ENCODE peak calls at places on chromosomes 1 and 21, in four cellular contexts. One of them, this sample, is unnamed.

GRCh38 chr1:43549921-43550597 is 19.4 kb downstream of the PTPRF start:
- DNase-seq in H1: peak
- DNase-seq in GM12878: no peak
- DNase-seq in HepG2: no peak
- DNase-seq in this sample: peak

GRCh38 chr1:67668660-67669059 is 16.3 kb upstream of the GADD45A start:
- DNase-seq in H1: no peak
- DNase-seq in GM12878: no peak
- DNase-seq in HepG2: no peak
- DNase-seq in this sample: no peak

GRCh38 chr1:234546890-234547788 is 62.8 kb downstream of the IRF2BP2 start:
- DNase-seq in GM12878: no peak
- DNase-seq in H1: no peak
- DNase-seq in HepG2: no peak
- DNase-seq in this sample: no peak

GRCh38 chr1:11650331-11650991 is 3.8 kb downstream of the FBXO2 start:
- DNase-seq in GM12878: no peak
- DNase-seq in H1: no peak
- DNase-seq in HepG2: no peak
- DNase-seq in this sample: peak

GRCh38 chr1:221543529-221544120 is 198.3 kb downstream of the DUSP10 start:
- DNase-seq in HepG2: no peak
- DNase-seq in H1: no peak
- DNase-seq in GM12878: no peak
- DNase-seq in this sample: peak

GRCh38 chr1:232380131-232380530 is 249.8 kb downstream of the SIPA1L2 start:
- DNase-seq in GM12878: no peak
- DNase-seq in HepG2: no peak
- DNase-seq in H1: no peak
- DNase-seq in this sample: no peak

GRCh38 chr1:51990478-51990965 is at the start of gene RAB3B:
- DNase-seq in H1: peak
- DNase-seq in HepG2: peak
- DNase-seq in GM12878: no peak
- DNase-seq in this sample: peak

GRCh38 chr1:208084764-208085163 is 159.4 kb downstream of the PLXNA2 start:
- DNase-seq in HepG2: no peak
- DNase-seq in GM12878: no peak
- DNase-seq in H1: no peak
- DNase-seq in this sample: no peak

GRCh38 chr21:16678479-16678878 is 834.4 kb upstream of the CXADR start:
- DNase-seq in H1: no peak
- DNase-seq in HepG2: no peak
- DNase-seq in GM12878: no peak
- DNase-seq in this sample: no peak

GRCh38 chr1:25744140-25744581 is 55.8 kb upstream of the SELENON start:
- DNase-seq in HepG2: no peak
- DNase-seq in H1: peak
- DNase-seq in GM12878: no peak
- DNase-seq in this sample: peak

GRCh38 chr1:34884961-34885360 is 25.4 kb upstream of the SMIM12 start:
- DNase-seq in HepG2: peak
- DNase-seq in GM12878: no peak
- DNase-seq in H1: no peak
- DNase-seq in this sample: peak

GRCh38 chr1:209802780-209803152 is 3.2 kb downstream of the IRF6 start:
- DNase-seq in GM12878: no peak
- DNase-seq in H1: no peak
- DNase-seq in HepG2: no peak
- DNase-seq in this sample: no peak

GRCh38 chr1:209807509-209807908 is 1.6 kb upstream of the IRF6 start:
- DNase-seq in GM12878: no peak
- DNase-seq in HepG2: no peak
- DNase-seq in H1: no peak
- DNase-seq in this sample: no peak

GRCh38 chr1:209805875-209806760 is at the start of gene IRF6:
- DNase-seq in HepG2: no peak
- DNase-seq in H1: peak
- DNase-seq in GM12878: no peak
- DNase-seq in this sample: peak

GRCh38 chr1:209803568-209803967 is 2.4 kb downstream of the IRF6 start:
- DNase-seq in HepG2: no peak
- DNase-seq in GM12878: no peak
- DNase-seq in H1: no peak
- DNase-seq in this sample: no peak

DNA sequence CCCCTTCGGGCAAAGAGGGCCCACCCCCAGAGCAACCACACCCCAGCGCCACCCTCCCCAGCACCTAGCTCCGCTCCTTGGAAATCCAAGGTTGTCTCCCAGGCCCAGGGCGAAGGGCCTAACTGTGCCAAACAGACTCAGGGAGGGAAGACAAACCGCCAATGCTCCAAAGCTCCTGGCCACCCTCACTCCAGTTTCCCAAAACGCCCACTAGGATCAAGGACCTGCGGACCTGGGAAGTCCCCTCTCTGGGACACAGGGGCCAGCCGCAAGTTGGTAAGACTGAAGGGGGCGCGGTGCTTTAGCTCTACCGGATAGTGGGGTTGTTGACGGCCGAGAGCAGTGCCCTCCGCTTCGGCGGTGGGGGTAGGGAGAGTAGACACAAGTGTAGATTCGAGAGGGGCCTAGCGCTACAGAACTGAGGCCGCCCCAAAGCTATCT is 581 bp downstream of the IRF6 start:
- DNase-seq in HepG2: no peak
- DNase-seq in H1: no peak
- DNase-seq in GM12878: no peak
- DNase-seq in this sample: no peak
- H3K9ac ChIP-seq in HepG2: no peak
- H3K9ac ChIP-seq in H1: peak
- H3K9ac ChIP-seq in GM12878: no peak
- H3K9ac ChIP-seq in this sample: peak

GRCh38 chr1:100342391-100342790 is 9.9 kb upstream of the CDC14A start:
- DNase-seq in H1: no peak
- DNase-seq in HepG2: no peak
- DNase-seq in GM12878: no peak
- DNase-seq in this sample: no peak
- TF ChIP-seq SUZ12 in H1: no peak
- TF ChIP-seq SUZ12 in HepG2: no peak
- TF ChIP-seq SUZ12 in GM12878: no peak
- TF ChIP-seq SUZ12 in this sample: no peak

DNA sequence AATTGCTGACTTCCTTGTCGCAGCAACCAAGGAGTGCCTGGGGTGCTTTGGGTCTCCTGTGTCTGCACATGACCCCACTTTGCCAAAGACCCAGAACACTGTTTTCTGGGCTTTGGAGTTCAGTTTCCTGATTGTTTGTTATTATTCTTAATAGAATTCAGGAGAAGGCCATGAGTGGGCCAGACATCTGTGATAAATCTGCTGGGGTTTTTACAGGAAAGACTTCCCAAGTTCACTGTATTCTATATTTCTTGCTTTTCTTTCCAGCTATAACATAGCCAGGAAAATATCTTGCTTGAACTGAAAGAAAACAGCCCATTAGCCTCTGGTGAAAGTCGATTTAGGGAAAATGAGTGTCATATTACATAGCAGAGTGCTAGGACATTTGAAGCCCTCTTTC is 345.1 kb upstream of the USP24 start:
- DNase-seq in H1: no peak
- DNase-seq in HepG2: no peak
- DNase-seq in GM12878: no peak
- DNase-seq in this sample: no peak
- H3K9ac ChIP-seq in H1: no peak
- H3K9ac ChIP-seq in HepG2: no peak
- H3K9ac ChIP-seq in GM12878: no peak
- H3K9ac ChIP-seq in this sample: no peak

GRCh38 chr1:85297538-85297854 is 21.1 kb upstream of the BCL10 start:
- DNase-seq in HepG2: no peak
- DNase-seq in H1: no peak
- DNase-seq in GM12878: no peak
- DNase-seq in this sample: no peak

GRCh38 chr1:85297855-85298629 is 21.6 kb upstream of the BCL10 start:
- DNase-seq in H1: no peak
- DNase-seq in GM12878: peak
- DNase-seq in HepG2: peak
- DNase-seq in this sample: no peak

GRCh38 chr1:85296980-85297379 is 20.5 kb upstream of the BCL10 start:
- DNase-seq in H1: no peak
- DNase-seq in GM12878: no peak
- DNase-seq in HepG2: no peak
- DNase-seq in this sample: no peak

GRCh38 chr1:85295654-85296053 is 19.2 kb upstream of the BCL10 start:
- DNase-seq in GM12878: no peak
- DNase-seq in H1: no peak
- DNase-seq in HepG2: no peak
- DNase-seq in this sample: no peak

DNA sequence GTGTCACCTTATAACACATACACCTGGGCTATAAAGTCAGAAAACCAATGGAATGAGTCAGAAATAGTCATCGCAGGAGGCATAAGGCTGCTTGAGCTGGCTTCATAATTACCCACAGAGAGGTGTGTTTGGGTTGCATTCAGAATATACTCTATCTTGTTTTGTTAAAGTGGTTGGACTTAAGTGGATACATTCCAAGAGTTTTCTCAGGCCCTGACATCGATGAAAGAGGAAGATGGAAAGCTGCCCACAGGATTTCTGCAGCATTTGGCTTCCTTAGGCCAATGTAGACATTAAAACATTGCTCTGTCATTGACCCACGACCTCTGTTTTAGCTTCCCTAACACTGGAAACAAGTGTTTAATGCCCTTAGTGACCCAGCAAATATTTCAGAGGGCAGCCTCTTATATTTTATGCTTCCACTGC is 18.6 kb upstream of the BCL10 start:
- DNase-seq in HepG2: no peak
- DNase-seq in H1: no peak
- DNase-seq in GM12878: no peak
- DNase-seq in this sample: no peak
- TF ChIP-seq SUZ12 in HepG2: no peak
- TF ChIP-seq SUZ12 in H1: no peak
- TF ChIP-seq SUZ12 in GM12878: no peak
- TF ChIP-seq SUZ12 in this sample: no peak